ENCODE peak calls at places on chromosomes 7 and 10, in four cellular contexts. One of them, this sample, is unnamed. For H3K4me1, the result is how much of the 10 kb centered on the place peaks cover.

GRCh38 chr7:107971613-107972012 is 31.3 kb downstream of the LAMB1 start:
- DNase-seq in transverse colon: no peak
- DNase-seq in IMR-90: peak
- DNase-seq in pancreas: no peak
- DNase-seq in this sample: no peak

GRCh38 chr7:87564290-87564963 is 36.3 kb downstream of the ABCB1 start:
- DNase-seq in transverse colon: peak
- DNase-seq in pancreas: peak
- DNase-seq in IMR-90: no peak
- DNase-seq in this sample: peak

GRCh38 chr7:99036531-99037175 is 107.3 kb downstream of the SMURF1 start:
- DNase-seq in pancreas: no peak
- DNase-seq in transverse colon: no peak
- DNase-seq in IMR-90: peak
- DNase-seq in this sample: no peak

GRCh38 chr10:71158902-71159301 is 53.5 kb upstream of the UNC5B start:
- DNase-seq in transverse colon: no peak
- DNase-seq in IMR-90: no peak
- DNase-seq in pancreas: no peak
- DNase-seq in this sample: no peak

GRCh38 chr7:55420535-55420934 is 55.4 kb downstream of the LANCL2 start:
- DNase-seq in transverse colon: no peak
- DNase-seq in IMR-90: peak
- DNase-seq in pancreas: no peak
- DNase-seq in this sample: no peak

GRCh38 chr7:24123061-24123460 is 160.9 kb upstream of the NPY start:
- DNase-seq in IMR-90: no peak
- DNase-seq in transverse colon: no peak
- DNase-seq in pancreas: no peak
- DNase-seq in this sample: no peak

GRCh38 chr7:95845007-95845406 is 72.7 kb downstream of the DYNC1I1 start:
- DNase-seq in transverse colon: no peak
- DNase-seq in pancreas: no peak
- DNase-seq in IMR-90: no peak
- DNase-seq in this sample: no peak

GRCh38 chr7:70190266-70190665 is 592.0 kb downstream of the AUTS2 start:
- DNase-seq in pancreas: no peak
- DNase-seq in IMR-90: no peak
- DNase-seq in transverse colon: no peak
- DNase-seq in this sample: no peak

GRCh38 chr7:16171928-16172327 is 249.4 kb downstream of the CRPPA start:
- DNase-seq in transverse colon: no peak
- DNase-seq in IMR-90: peak
- DNase-seq in pancreas: no peak
- DNase-seq in this sample: no peak

GRCh38 chr7:31049001-31049765 is 2.9 kb upstream of the ADCYAP1R1 start:
- DNase-seq in transverse colon: no peak
- DNase-seq in IMR-90: no peak
- DNase-seq in pancreas: no peak
- DNase-seq in this sample: no peak

GRCh38 chr10:125137601-125138438 is 22.5 kb downstream of the CTBP2 start:
- DNase-seq in transverse colon: peak
- DNase-seq in pancreas: peak
- DNase-seq in IMR-90: no peak
- DNase-seq in this sample: no peak

GRCh38 chr7:111137296-111138195 is 46.6 kb downstream of the LRRN3 start:
- DNase-seq in IMR-90: peak
- DNase-seq in pancreas: no peak
- DNase-seq in transverse colon: no peak
- DNase-seq in this sample: no peak

GRCh38 chr10:89369142-89370105 is 8.4 kb upstream of the IFIT1B start:
- DNase-seq in IMR-90: peak
- DNase-seq in pancreas: no peak
- DNase-seq in transverse colon: no peak
- DNase-seq in this sample: no peak

GRCh38 chr7:94297397-94297838 is 97.3 kb upstream of the COL1A2 start:
- DNase-seq in transverse colon: peak
- DNase-seq in IMR-90: peak
- DNase-seq in pancreas: peak
- DNase-seq in this sample: no peak

GRCh38 chr10:87510025-87510424 is 5.3 kb downstream of the MINPP1 start:
- DNase-seq in IMR-90: no peak
- DNase-seq in pancreas: no peak
- DNase-seq in transverse colon: no peak
- DNase-seq in this sample: no peak

GRCh38 chr10:97020452-97021400 is 165.0 kb downstream of the SLIT1 start:
- DNase-seq in pancreas: peak
- DNase-seq in IMR-90: no peak
- DNase-seq in transverse colon: no peak
- DNase-seq in this sample: no peak

GRCh38 chr10:3525832-3526449 is 259.1 kb downstream of the KLF6 start:
- DNase-seq in pancreas: no peak
- DNase-seq in transverse colon: peak
- DNase-seq in IMR-90: peak
- DNase-seq in this sample: no peak

DNA sequence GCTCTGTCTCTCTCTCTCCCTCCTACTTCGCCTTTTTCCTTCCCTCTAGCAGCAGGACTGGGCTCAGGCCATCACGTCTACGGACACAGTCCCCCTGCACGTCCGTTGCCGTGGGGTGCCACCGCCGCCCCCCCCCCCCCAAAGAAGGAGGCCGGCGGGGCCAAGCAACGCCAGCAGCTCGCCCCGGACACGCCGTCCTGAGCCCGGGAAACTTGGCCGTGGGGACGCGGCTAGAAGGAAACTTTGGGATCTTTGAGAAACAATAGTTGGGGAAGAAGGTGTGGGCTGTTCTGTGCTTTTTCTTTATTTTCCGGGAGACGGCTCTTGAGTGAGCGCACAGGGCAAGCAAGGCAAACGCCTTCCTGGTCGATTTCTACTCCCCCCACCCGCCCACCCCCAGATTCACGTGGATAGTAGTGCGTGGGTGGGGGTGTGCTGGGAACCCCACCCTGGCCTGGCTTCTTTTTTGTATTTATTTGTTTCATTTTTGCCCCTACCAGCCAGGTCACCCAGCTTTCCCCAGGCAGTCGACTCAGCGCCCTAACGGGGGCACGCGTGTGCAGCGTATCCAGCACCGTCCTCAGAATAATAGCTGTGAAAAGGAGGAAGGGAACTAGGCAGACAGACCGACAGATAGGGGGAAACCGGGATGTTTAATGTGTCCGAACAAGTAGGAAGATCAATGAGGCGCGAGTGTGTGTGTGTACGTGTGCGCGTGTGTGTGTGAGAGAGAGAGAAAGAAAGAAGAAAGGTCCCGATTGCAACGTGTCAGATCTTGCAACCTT is 1.4 kb downstream of the MXI1 start:
- DNase-seq in IMR-90: peak
- DNase-seq in pancreas: peak
- DNase-seq in transverse colon: peak
- DNase-seq in this sample: no peak
- TF ChIP-seq CTCF in IMR-90: peak
- TF ChIP-seq CTCF in pancreas: no peak
- TF ChIP-seq CTCF in transverse colon: peak
- TF ChIP-seq CTCF in this sample: no peak

DNA sequence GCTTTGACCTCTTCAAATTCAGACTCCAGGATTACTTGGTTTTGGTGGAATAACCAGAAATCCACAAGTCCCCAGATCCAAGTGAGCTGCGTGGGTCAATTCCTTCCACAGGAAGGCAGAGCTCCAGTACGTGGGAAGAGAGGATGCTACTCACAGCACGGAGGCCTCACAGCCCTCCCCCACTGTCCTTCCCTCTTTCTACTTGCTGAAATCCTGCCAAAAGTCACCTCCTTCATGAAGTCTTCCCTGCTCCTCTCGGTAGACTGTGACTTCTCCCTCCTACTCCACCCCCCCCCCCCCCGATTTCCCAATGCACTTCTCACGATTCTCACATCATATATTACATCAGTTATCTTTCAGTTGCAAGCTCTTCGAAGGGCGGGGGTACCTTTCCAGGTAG is 12.3 kb downstream of the CAMK2G start:
- DNase-seq in transverse colon: no peak
- DNase-seq in IMR-90: no peak
- DNase-seq in pancreas: no peak
- DNase-seq in this sample: no peak
- H3K4me1 ChIP-seq in transverse colon: under half
- H3K4me1 ChIP-seq in IMR-90: under half
- H3K4me1 ChIP-seq in pancreas: under half
- H3K4me1 ChIP-seq in this sample: under half

GRCh38 chr10:58995058-58995596 is 181.3 kb upstream of the PHYHIPL start:
- DNase-seq in pancreas: no peak
- DNase-seq in transverse colon: no peak
- DNase-seq in IMR-90: no peak
- DNase-seq in this sample: no peak
- TF ChIP-seq CTCF in pancreas: no peak
- TF ChIP-seq CTCF in transverse colon: no peak
- TF ChIP-seq CTCF in IMR-90: no peak
- TF ChIP-seq CTCF in this sample: no peak

DNA sequence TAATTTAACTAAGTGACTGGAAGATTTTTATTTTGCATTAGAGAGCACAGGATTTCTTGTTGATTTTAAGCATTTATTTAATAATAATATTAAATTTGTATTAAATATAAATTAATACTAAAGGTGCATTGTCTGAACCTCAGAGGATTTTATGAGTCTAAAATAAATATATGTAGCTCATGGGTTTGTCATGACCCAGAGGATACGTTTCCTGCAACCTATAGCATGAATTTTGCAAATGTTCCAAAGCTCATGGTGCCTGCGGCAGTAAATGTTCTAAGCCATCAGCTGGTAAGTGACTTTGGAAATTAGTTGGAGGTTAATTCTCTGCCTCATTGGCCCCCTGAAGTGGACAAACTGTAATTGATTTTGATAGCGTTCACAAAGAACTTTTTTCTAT is 397.3 kb downstream of the ANKRD7 start:
- DNase-seq in pancreas: no peak
- DNase-seq in IMR-90: no peak
- DNase-seq in transverse colon: no peak
- DNase-seq in this sample: no peak
- H3K4me1 ChIP-seq in pancreas: under half
- H3K4me1 ChIP-seq in IMR-90: under half
- H3K4me1 ChIP-seq in transverse colon: under half
- H3K4me1 ChIP-seq in this sample: under half

GRCh38 chr7:140451716-140452115 is 27.6 kb downstream of the MKRN1 start:
- DNase-seq in IMR-90: no peak
- DNase-seq in pancreas: no peak
- DNase-seq in transverse colon: no peak
- DNase-seq in this sample: no peak

GRCh38 chr7:140447841-140448240 is 31.5 kb downstream of the MKRN1 start:
- DNase-seq in pancreas: no peak
- DNase-seq in IMR-90: no peak
- DNase-seq in transverse colon: no peak
- DNase-seq in this sample: no peak

GRCh38 chr7:140453273-140453672 is 26.0 kb downstream of the MKRN1 start:
- DNase-seq in pancreas: no peak
- DNase-seq in IMR-90: no peak
- DNase-seq in transverse colon: no peak
- DNase-seq in this sample: no peak

GRCh38 chr7:140446467-140446866 is 32.8 kb downstream of the MKRN1 start:
- DNase-seq in transverse colon: no peak
- DNase-seq in pancreas: no peak
- DNase-seq in IMR-90: no peak
- DNase-seq in this sample: no peak

DNA sequence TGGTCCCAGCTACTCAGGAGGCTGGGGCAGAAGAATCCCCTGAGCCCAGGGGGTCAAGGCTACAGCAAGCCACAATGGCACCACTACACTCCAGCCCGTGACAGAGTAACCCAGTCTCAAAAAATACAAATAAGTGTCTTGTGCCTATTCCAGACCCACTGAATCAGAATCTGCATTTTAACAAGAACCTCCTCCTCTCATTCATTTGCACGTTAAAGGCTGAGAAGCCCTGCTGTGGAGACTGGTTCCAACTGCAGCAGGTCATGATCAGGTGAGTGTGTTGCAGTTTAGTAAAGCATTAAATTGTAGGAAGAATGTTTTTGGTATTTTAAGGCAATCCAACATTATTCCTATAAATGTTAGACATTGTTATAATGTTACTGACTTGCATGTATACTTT is 30.5 kb downstream of the MKRN1 start:
- DNase-seq in transverse colon: no peak
- DNase-seq in pancreas: no peak
- DNase-seq in IMR-90: no peak
- DNase-seq in this sample: no peak
- TF ChIP-seq CTCF in transverse colon: no peak
- TF ChIP-seq CTCF in pancreas: no peak
- TF ChIP-seq CTCF in IMR-90: no peak
- TF ChIP-seq CTCF in this sample: no peak

GRCh38 chr10:32983333-32983909 is 25.4 kb upstream of the ITGB1 start:
- DNase-seq in pancreas: peak
- DNase-seq in transverse colon: no peak
- DNase-seq in IMR-90: peak
- DNase-seq in this sample: peak
- H3K4me1 ChIP-seq in pancreas: under half
- H3K4me1 ChIP-seq in transverse colon: under half
- H3K4me1 ChIP-seq in IMR-90: under half
- H3K4me1 ChIP-seq in this sample: half or more

GRCh38 chr10:103507235-103508191 is 14.0 kb downstream of the NEURL1 start:
- DNase-seq in transverse colon: no peak
- DNase-seq in IMR-90: no peak
- DNase-seq in pancreas: peak
- DNase-seq in this sample: no peak
- TF ChIP-seq CTCF in transverse colon: no peak
- TF ChIP-seq CTCF in IMR-90: no peak
- TF ChIP-seq CTCF in pancreas: no peak
- TF ChIP-seq CTCF in this sample: no peak

GRCh38 chr10:34766256-34766580 is 48.9 kb downstream of the PARD3 start:
- DNase-seq in pancreas: no peak
- DNase-seq in transverse colon: no peak
- DNase-seq in IMR-90: no peak
- DNase-seq in this sample: no peak
- H3K4me1 ChIP-seq in pancreas: under half
- H3K4me1 ChIP-seq in transverse colon: under half
- H3K4me1 ChIP-seq in IMR-90: under half
- H3K4me1 ChIP-seq in this sample: under half

GRCh38 chr7:149197675-149198074 is 2.3 kb downstream of the ZNF282 start:
- DNase-seq in IMR-90: no peak
- DNase-seq in transverse colon: no peak
- DNase-seq in pancreas: no peak
- DNase-seq in this sample: no peak
- TF ChIP-seq CTCF in IMR-90: no peak
- TF ChIP-seq CTCF in transverse colon: no peak
- TF ChIP-seq CTCF in pancreas: no peak
- TF ChIP-seq CTCF in this sample: no peak

GRCh38 chr7:74475243-74475986 is 21.7 kb downstream of the GTF2IRD1 start:
- DNase-seq in IMR-90: no peak
- DNase-seq in pancreas: no peak
- DNase-seq in transverse colon: peak
- DNase-seq in this sample: no peak
- H3K4me1 ChIP-seq in IMR-90: under half
- H3K4me1 ChIP-seq in pancreas: under half
- H3K4me1 ChIP-seq in transverse colon: under half
- H3K4me1 ChIP-seq in this sample: under half

This sample was measured in right lobe of liver.